ENCODE peak calls at places on chromosomes 5 and 9, in six cellular contexts. L, N, F, Y, H and T are unnamed samples.

GRCh38 chr9:106962615-106963363 is 99.8 kb downstream of the ZNF462 start:
- DNase-seq in L (no peak), N (peak), F (no peak), Y (no peak), H (no peak), T (no peak)

GRCh38 chr5:172533399-172534228 is 79.3 kb upstream of the SH3PXD2B start:
- DNase-seq in L (no peak), N (no peak), F (no peak), Y (peak), H (peak), T (no peak)

GRCh38 chr5:146646441-146646840 is 130.5 kb upstream of the GPR151 start:
- DNase-seq in L (no peak), N (no peak), F (no peak), Y (no peak), H (no peak), T (no peak)

GRCh38 chr5:96433066-96433447 is at the start of gene PCSK1:
- DNase-seq in L (no peak), N (no peak), F (peak), Y (no peak), H (no peak), T (no peak)

GRCh38 chr5:58088941-58089340 is 370.9 kb downstream of the PLK2 start:
- DNase-seq in L (no peak), N (no peak), F (no peak), Y (no peak), H (no peak), T (no peak)

GRCh38 chr5:65961644-65962043 is 35.3 kb downstream of the ERBIN start:
- DNase-seq in L (no peak), N (peak), F (no peak), Y (no peak), H (no peak), T (no peak)

GRCh38 chr9:134210908-134211810 is 46.8 kb upstream of the RNU6ATAC start:
- DNase-seq in L (peak), N (no peak), F (no peak), Y (peak), H (no peak), T (no peak)

GRCh38 chr5:99331061-99331460 is 402.3 kb upstream of the CHD1 start:
- DNase-seq in L (no peak), N (no peak), F (no peak), Y (no peak), H (no peak), T (no peak)

GRCh38 chr5:63916786-63917185 is 45.5 kb downstream of the HTR1A start:
- DNase-seq in L (no peak), N (no peak), F (no peak), Y (no peak), H (peak), T (no peak)

GRCh38 chr5:139711067-139711851 is 63.1 kb downstream of the CXXC5 start:
- DNase-seq in L (no peak), N (no peak), F (peak), Y (no peak), H (no peak), T (peak)

GRCh38 chr9:88802533-88802932 is 188.7 kb upstream of the S1PR3 start:
- DNase-seq in L (no peak), N (no peak), F (no peak), Y (no peak), H (no peak), T (no peak)

GRCh38 chr5:86885489-86886225 is 267.9 kb downstream of the COX7C start:
- DNase-seq in L (no peak), N (peak), F (no peak), Y (no peak), H (no peak), T (no peak)

GRCh38 chr9:9170735-9171134 is 1371.2 kb upstream of the DMAC1 start:
- DNase-seq in L (no peak), N (no peak), F (no peak), Y (no peak), H (no peak), T (no peak)

GRCh38 chr5:55454282-55454681 is 80.5 kb downstream of the PLPP1 start:
- DNase-seq in L (no peak), N (peak), F (no peak), Y (no peak), H (no peak), T (no peak)

GRCh38 chr5:82405618-82406199 is 127.6 kb upstream of the RPS23 start:
- DNase-seq in L (no peak), N (no peak), F (no peak), Y (no peak), H (peak), T (no peak)

GRCh38 chr9:91162311-91162710 is 199.4 kb downstream of the AUH start:
- DNase-seq in L (no peak), N (no peak), F (no peak), Y (no peak), H (no peak), T (no peak)

GRCh38 chr9:91037511-91038482 is 236.2 kb downstream of the SYK start:
- DNase-seq in L (peak), N (peak), F (no peak), Y (peak), H (no peak), T (no peak)

GRCh38 chr5:35212006-35212982 is 18.0 kb downstream of the PRLR start:
- DNase-seq in L (no peak), N (no peak), F (no peak), Y (no peak), H (no peak), T (no peak)

GRCh38 chr9:134517069-134517680 is 124.4 kb upstream of the COL5A1 start:
- DNase-seq in L (no peak), N (no peak), F (no peak), Y (no peak), H (no peak), T (no peak)

GRCh38 chr5:32027717-32028321 is 146.3 kb downstream of the GOLPH3 start:
- DNase-seq in L (peak), N (peak), F (no peak), Y (peak), H (peak), T (no peak)

DNA sequence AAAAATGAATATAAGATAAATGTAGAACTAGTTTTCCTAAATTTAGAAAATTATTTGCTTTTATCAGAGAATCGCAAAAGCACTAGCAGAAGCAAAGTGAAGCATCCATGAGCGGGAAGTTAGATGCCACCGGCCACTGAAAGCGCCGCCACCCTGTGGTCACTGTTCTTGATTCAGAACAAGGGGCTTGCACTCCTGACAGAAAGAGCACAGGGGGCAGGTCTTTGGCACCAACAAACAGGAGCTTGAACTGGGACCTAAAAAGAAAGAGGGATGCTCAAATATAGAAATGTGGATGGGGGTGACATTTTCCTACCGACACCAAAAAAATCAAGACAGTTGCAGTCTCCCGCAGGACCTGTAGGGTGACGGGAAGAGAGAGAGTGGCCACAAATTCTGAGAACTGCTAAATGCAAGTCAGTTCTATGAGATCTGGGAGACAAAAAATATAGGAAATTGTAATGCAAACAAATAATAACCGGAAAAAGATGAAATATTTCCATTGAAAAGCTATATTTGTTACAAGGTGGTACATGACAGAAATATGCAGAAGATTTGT is 144.3 kb downstream of the CDH12 start:
- DNase-seq in L (no peak), N (no peak), F (peak), Y (no peak), H (no peak), T (no peak)
- TF ChIP-seq CTCF in L (no peak), N (no peak), F (no peak), Y (no peak), H (no peak), T (no peak)

GRCh38 chr5:111774525-111774924 is 17.5 kb upstream of the NREP start:
- DNase-seq in L (no peak), N (peak), F (peak), Y (no peak), H (no peak), T (no peak)

GRCh38 chr5:111775224-111775623 is 18.2 kb upstream of the NREP start:
- DNase-seq in L (no peak), N (no peak), F (no peak), Y (no peak), H (no peak), T (no peak)

GRCh38 chr5:111776903-111777302 is 19.9 kb upstream of the NREP start:
- DNase-seq in L (no peak), N (no peak), F (no peak), Y (no peak), H (no peak), T (no peak)

GRCh38 chr5:111777382-111777781 is 20.4 kb upstream of the NREP start:
- DNase-seq in L (no peak), N (no peak), F (no peak), Y (no peak), H (no peak), T (no peak)

GRCh38 chr5:111772456-111772855 is 15.5 kb upstream of the NREP start:
- DNase-seq in L (no peak), N (no peak), F (peak), Y (no peak), H (no peak), T (no peak)
- TF ChIP-seq CTCF in L (no peak), N (no peak), F (no peak), Y (no peak), H (no peak), T (no peak)

DNA sequence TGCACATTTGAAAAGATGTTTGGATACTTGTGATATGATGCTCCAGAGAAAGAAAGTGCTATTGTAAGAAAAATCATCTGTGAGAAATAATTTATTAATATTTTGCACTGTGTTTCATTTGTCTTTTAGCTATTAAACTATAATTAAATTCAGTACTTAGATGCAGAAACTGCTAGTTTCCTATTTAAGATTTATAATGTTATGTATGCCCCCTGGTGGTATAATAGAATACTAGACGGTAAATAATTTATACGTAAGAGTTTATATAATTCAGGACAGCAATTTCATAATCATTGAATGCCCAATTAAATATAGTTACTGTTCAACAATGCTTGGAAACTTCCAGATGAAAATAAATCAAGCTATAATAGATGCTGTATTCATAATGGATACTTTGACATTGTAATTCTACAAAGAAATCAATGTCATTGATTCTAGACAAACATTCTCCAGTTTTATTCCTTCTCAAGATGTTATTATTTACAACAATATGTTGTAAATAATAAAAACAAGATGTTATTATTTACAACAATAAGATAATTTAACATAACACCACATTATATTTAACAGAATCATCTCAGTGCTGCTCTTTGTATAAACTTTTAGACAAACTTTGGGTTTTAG is 101.0 kb downstream of the TMEM232 start:
- DNase-seq in L (no peak), N (peak), F (no peak), Y (no peak), H (no peak), T (no peak)
- TF ChIP-seq CTCF in L (no peak), N (peak), F (peak), Y (peak), H (peak), T (peak)

DNA sequence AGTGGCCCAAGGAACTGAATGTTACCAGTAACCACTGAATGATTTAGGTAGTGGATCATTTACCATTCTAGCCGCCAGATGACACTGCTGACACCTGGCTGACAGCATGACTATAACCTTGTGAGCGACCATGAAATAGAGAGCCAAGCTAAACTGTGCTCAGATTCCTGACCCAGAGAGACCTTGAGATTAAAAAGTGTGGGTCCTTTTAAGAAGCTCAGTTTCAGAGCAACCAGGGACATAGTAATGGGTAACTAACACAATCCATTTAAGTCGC is 566.0 kb downstream of the EFNA5 start:
- DNase-seq in L (no peak), N (no peak), F (no peak), Y (no peak), H (no peak), T (no peak)
- TF ChIP-seq CTCF in L (no peak), N (no peak), F (no peak), Y (no peak), H (peak), T (no peak)

DNA sequence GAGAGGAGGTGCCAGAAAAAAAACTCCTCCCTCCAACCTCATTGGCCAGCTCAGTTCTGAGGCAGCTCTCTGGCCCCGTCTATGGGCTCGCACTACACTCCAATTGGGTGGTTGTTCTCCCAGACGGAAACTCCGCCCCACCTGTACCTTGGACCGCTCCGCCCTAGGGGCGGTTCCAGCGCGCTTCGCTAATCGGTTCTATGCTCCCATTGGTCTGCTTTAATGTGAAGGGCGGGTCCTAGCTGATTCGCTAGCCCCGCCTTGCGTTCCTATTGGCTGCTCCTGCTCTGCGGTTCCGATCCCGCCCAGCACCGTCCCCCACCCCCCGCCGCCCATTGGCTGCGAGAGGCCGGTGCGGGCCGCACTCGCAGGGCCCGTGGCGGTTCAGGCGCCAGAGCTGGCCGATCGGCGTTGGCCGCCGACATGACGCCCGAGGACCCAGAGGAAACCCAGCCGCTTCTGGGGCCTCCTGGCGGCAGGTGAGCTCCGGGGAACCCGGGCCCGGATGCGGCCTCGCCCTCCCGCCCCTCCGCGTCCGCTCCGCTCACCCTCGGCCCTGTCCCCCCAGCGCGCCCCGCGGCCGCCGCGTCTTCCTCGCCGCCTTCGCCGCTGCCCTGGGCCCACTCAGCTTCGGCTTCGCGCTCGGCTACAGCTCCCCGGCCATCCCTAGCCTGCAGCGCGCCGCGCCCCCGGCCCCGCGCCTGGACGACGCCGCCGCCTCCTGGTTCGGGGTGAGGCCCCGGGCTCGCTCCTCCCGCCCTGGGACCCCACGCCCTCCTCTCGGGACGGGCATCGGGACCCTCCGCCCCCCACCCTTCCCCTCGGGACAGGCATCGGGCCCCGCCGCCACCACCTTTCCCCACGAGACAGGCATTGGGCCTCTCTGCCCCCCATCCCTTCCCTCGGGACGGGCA is at the start of gene SLC2A8:
- DNase-seq in L (peak), N (peak), F (peak), Y (peak), H (peak), T (peak)
- TF ChIP-seq CTCF in L (peak), N (no peak), F (no peak), Y (peak), H (peak), T (no peak)

DNA sequence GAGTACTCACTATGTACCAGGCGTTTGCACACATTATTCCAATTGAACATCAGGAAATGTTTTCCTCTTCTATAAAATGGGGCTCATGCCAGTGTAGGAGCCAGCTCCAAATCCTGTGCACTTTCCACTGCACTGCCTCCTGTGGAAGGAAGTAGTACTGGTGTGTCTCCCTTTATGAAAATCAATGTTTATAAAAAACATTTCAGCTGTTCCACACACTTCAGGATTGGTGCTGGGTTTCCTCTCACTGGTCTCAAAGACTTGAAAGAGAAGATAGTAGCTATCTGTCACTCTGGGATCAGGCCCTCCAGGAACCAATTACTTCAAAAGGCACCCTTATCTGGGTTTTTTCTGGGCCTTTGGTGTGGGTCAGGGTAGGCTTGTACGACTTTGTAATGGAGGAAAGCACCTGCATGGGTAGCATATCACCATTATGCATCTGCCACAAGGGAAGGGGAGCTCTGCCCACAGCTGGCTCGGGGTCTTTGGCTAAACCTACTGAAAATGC is 32.5 kb downstream of the RAB14 start:
- DNase-seq in L (peak), N (peak), F (no peak), Y (no peak), H (no peak), T (no peak)
- TF ChIP-seq CTCF in L (peak), N (peak), F (no peak), Y (no peak), H (peak), T (peak)

GRCh38 chr9:36174271-36174670 is 5.1 kb downstream of the CCIN start:
- DNase-seq in L (no peak), N (no peak), F (no peak), Y (no peak), H (no peak), T (no peak)
- TF ChIP-seq CTCF in L (no peak), N (no peak), F (no peak), Y (no peak), H (no peak), T (no peak)

DNA sequence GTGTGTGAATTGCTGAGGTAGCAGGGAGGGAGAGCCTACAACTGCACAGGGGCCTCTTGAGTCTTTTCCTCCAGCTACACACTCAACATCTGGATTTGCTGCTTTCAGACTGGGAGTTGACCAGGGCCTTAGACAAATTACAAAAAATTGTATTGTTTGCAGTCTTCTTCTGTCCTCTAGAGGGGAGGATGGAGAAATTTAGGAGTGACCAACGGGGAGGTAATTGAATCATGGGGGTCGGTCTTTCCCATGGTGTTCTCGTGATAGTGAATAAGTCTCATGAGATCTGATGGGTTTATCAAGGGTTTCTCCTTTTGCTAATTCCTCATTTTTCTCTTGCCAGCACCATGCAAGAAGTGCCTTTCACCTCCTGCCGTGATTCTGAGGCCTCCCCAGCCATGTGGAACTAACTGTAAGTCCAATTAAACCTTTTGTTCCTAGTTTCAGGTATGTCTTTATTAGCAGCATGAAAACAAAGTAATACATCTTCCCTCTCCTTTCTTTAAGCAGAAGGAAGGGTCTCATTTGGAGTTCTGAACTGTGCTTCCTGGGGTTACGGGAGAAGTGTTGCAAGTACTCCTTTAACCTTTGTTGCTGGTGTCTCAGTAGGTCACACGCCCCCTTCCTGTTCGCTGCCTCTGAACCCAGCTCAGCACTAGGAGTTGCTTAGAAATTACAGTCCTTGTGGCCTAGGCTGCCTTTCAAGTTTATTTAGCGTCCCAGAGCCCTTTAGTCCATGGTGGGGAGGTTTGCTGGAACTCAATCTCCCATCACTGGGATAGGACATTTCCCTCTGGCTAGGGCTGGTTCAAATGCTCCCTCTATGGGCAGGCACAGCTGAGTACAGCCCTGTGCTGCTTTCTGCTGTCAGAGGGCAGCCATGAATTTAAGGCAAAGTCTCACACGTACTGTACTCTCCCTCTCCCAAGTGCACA is 4.4 kb downstream of the IFNA8 start:
- DNase-seq in L (no peak), N (no peak), F (no peak), Y (no peak), H (no peak), T (no peak)
- TF ChIP-seq CTCF in L (no peak), N (no peak), F (peak), Y (no peak), H (peak), T (no peak)